ENCODE peak calls at places on chromosomes 3 and 15, in eight cellular contexts. R, B, A, D, J, C, W and V are unnamed samples.

GRCh38 chr3:99503350-99503749 is 135.0 kb upstream of the COL8A1 start:
- DNase-seq in C (no peak), D (peak), J (peak), B (no peak), R (no peak), A (no peak), W (peak), V (no peak)

GRCh38 chr3:50639055-50639494 is 22.1 kb downstream of the MAPKAPK3 start:
- DNase-seq in B (no peak), R (no peak), D (no peak), A (no peak), C (no peak), J (no peak), W (peak), V (no peak)

GRCh38 chr15:47588968-47589367 is 128.3 kb upstream of the SEMA6D start:
- DNase-seq in R (no peak), A (no peak), C (no peak), B (no peak), J (no peak), D (no peak), W (no peak), V (no peak)

GRCh38 chr3:147813256-147813655 is 404.1 kb downstream of the ZIC1 start:
- DNase-seq in J (no peak), A (no peak), D (no peak), R (no peak), W (no peak), C (no peak), B (no peak), V (no peak)

GRCh38 chr15:49372366-49372765 is 50.7 kb upstream of the FGF7 start:
- DNase-seq in A (no peak), R (no peak), C (no peak), B (no peak), W (no peak), J (no peak), D (no peak), V (no peak)

GRCh38 chr3:130576571-130577266 is 59.7 kb downstream of the COL6A6 start:
- DNase-seq in D (no peak), R (no peak), J (no peak), B (no peak), C (no peak), A (no peak), W (peak), V (no peak)

GRCh38 chr15:73630030-73630429 is 3.2 kb downstream of the NPTN start:
- DNase-seq in W (no peak), A (no peak), D (no peak), C (no peak), R (no peak), B (no peak), J (no peak), V (peak)

GRCh38 chr3:195209083-195209835 is 61.7 kb downstream of the XXYLT1 start:
- DNase-seq in D (peak), B (no peak), R (peak), J (peak), W (peak), A (peak), C (no peak), V (no peak)

GRCh38 chr15:49083471-49084284 is 37.4 kb upstream of the SECISBP2L start:
- DNase-seq in B (no peak), J (no peak), C (no peak), W (peak), A (no peak), R (no peak), D (no peak), V (no peak)

GRCh38 chr15:65796610-65797012 is 4.5 kb upstream of the DENND4A start:
- DNase-seq in D (no peak), B (no peak), C (no peak), A (no peak), R (no peak), W (peak), J (no peak), V (no peak)

GRCh38 chr15:85742186-85742751 is 52.5 kb downstream of the KLHL25 start:
- DNase-seq in W (no peak), B (no peak), R (peak), J (no peak), D (no peak), C (no peak), A (no peak), V (no peak)
- TF ChIP-seq CTCF in W (no peak), B (no peak), R (no peak), J (no peak), D (no peak), C (no peak), A (no peak), V (no peak)

GRCh38 chr3:12871404-12871983 is 30.1 kb upstream of the RPL32 start:
- DNase-seq in J (no peak), R (no peak), B (peak), C (no peak), A (no peak), W (no peak), D (no peak), V (no peak)

GRCh38 chr3:12870942-12871341 is 29.6 kb upstream of the RPL32 start:
- DNase-seq in D (peak), J (peak), W (peak), C (no peak), B (peak), R (no peak), A (no peak), V (no peak)

GRCh38 chr3:12868039-12869024 is 27.0 kb upstream of the RPL32 start:
- DNase-seq in A (peak), W (peak), B (peak), R (peak), J (peak), C (peak), D (peak), V (peak)

GRCh38 chr3:12866836-12867235 is 25.5 kb upstream of the RPL32 start:
- DNase-seq in R (no peak), D (no peak), J (peak), A (no peak), C (no peak), B (no peak), W (no peak), V (no peak)

GRCh38 chr3:12869025-12869695 is 27.8 kb upstream of the RPL32 start:
- DNase-seq in A (peak), J (peak), W (no peak), C (peak), B (no peak), D (peak), R (no peak), V (peak)
- H3K4me3 ChIP-seq in A (peak), J (peak), W (peak), C (peak), B (no peak), D (no peak), R (no peak), V (no peak)

DNA sequence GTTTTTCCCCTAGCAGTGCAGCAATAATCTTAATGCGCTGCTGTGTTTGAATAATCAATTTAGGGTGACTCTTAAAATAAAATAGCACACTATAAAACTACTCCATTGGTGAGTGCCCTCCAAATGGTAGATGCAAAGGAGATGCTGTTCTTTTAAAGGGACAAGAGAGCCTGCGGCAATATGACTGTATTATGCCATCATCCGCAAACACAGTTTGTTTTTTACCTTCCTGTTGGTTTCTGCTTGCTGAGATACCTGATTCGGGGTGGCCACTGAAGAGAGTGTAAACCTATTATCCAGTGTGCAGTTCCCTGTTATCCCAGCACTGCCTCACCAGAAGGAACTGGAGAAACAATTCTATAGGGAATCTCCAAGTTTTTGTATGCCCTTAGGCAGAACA is 523.1 kb upstream of the TGFBR2 start:
- DNase-seq in R (no peak), C (no peak), D (no peak), B (no peak), A (no peak), J (no peak), W (no peak), V (no peak)
- TF ChIP-seq CTCF in R (no peak), C (no peak), D (no peak), B (no peak), A (no peak), J (no peak), W (no peak), V (no peak)

GRCh38 chr15:76196949-76197315 is 114.3 kb downstream of the ETFA start:
- DNase-seq in A (peak), W (no peak), J (peak), B (peak), R (peak), D (no peak), C (peak), V (no peak)
- H3K4me3 ChIP-seq in A (no peak), W (no peak), J (no peak), B (no peak), R (no peak), D (no peak), C (no peak), V (no peak)

DNA sequence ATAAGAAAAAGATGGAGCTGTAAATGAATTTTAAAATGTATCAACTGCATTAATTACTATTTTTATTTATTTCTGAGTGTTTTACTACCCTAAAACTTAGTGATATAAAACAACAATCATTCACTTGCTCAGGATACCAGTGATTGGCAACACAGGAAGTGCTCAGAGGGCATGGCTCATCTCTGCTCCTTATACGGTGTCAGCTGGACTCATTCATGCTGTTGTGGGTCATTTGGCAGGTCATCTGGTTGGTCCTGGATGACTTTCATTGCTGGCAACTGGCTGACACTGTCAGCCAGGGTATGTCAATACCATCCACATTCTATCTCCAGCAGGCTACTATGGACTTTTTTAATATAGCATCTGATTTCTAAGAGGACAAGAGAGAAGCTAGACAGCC is 689.6 kb upstream of the NECTIN3 start:
- DNase-seq in C (no peak), A (no peak), B (no peak), W (peak), J (no peak), D (no peak), R (no peak), V (no peak)
- TF ChIP-seq CTCF in C (no peak), A (no peak), B (no peak), W (no peak), J (no peak), D (no peak), R (no peak), V (no peak)

GRCh38 chr3:81974754-81975153 is 213.3 kb upstream of the GBE1 start:
- DNase-seq in R (no peak), W (no peak), D (no peak), B (no peak), A (no peak), C (no peak), J (no peak), V (peak)
- H3K4me3 ChIP-seq in R (no peak), W (no peak), D (no peak), B (no peak), A (no peak), C (no peak), J (no peak), V (peak)

DNA sequence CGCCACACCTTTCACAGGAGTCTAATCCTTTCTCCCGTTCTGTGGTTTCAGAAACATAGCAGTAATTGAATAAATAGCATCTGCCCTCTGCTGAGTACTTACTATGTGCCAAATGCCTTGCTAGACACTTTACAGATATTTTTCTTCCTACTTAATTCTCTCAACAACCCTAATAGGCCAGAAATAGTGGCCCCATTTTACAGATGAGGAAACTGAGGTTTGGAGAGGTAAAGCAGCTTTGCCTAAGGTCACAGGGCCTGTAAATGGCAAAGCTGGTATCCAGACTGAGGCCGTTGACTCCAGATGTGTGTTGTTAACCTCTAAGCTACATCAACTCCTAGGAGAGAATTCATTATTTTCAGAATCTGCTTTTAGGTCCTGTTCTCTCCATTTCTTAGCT is 246.8 kb upstream of the TPM1 start:
- DNase-seq in C (no peak), D (no peak), A (no peak), W (no peak), R (no peak), B (no peak), J (no peak), V (no peak)
- TF ChIP-seq CTCF in C (no peak), D (no peak), A (no peak), W (no peak), R (no peak), B (no peak), J (no peak), V (no peak)

GRCh38 chr3:151087648-151088047 is 2.2 kb downstream of the MED12L start:
- DNase-seq in J (no peak), A (no peak), W (no peak), D (no peak), B (no peak), R (no peak), C (no peak), V (no peak)
- H3K4me3 ChIP-seq in J (peak), A (no peak), W (no peak), D (no peak), B (no peak), R (no peak), C (no peak), V (no peak)

GRCh38 chr3:27507111-27507510 is 22.9 kb upstream of the SLC4A7 start:
- DNase-seq in A (no peak), R (no peak), C (no peak), J (no peak), D (no peak), W (peak), B (no peak), V (no peak)

GRCh38 chr3:27511724-27512422 is 27.7 kb upstream of the SLC4A7 start:
- DNase-seq in C (no peak), A (no peak), R (no peak), J (no peak), W (no peak), B (no peak), D (no peak), V (no peak)

GRCh38 chr3:27507515-27508266 is 23.5 kb upstream of the SLC4A7 start:
- DNase-seq in R (no peak), A (no peak), D (no peak), J (no peak), C (no peak), W (peak), B (no peak), V (no peak)

GRCh38 chr3:27509376-27509775 is 25.2 kb upstream of the SLC4A7 start:
- DNase-seq in D (no peak), W (no peak), J (no peak), A (no peak), B (no peak), R (no peak), C (no peak), V (no peak)

GRCh38 chr3:27508421-27508820 is 24.2 kb upstream of the SLC4A7 start:
- DNase-seq in D (no peak), C (no peak), R (no peak), A (no peak), J (no peak), B (no peak), W (peak), V (no peak)
- TF ChIP-seq CTCF in D (no peak), C (no peak), R (no peak), A (no peak), J (no peak), B (no peak), W (no peak), V (no peak)